ENCODE peak calls at places on chromosomes 6 and 20, in four cellular contexts. A, V, E and P are unnamed samples.

GRCh38 chr6:129637340-129638054 is 72.5 kb downstream of the ARHGAP18 start:
- DNase-seq in A (no peak), V (peak), E (no peak), P (no peak)

GRCh38 chr6:117817992-117818391 is 89.1 kb upstream of the SLC35F1 start:
- DNase-seq in A (no peak), V (no peak), E (no peak), P (no peak)

GRCh38 chr6:30685157-30685976 is 1.1 kb downstream of the PPP1R18 start:
- DNase-seq in A (no peak), V (no peak), E (no peak), P (no peak)

GRCh38 chr20:38395165-38395564 is 40.0 kb downstream of the SNHG17 start:
- DNase-seq in A (no peak), V (no peak), E (no peak), P (no peak)

GRCh38 chr6:87772597-87773530 is 70.8 kb upstream of the AKIRIN2 start:
- DNase-seq in A (no peak), V (peak), E (no peak), P (no peak)

GRCh38 chr6:99216959-99217358 is 132.5 kb downstream of the FAXC start:
- DNase-seq in A (no peak), V (no peak), E (no peak), P (no peak)

GRCh38 chr6:26217714-26218075 is 130.5 kb downstream of the HFE start:
- DNase-seq in A (no peak), V (no peak), E (no peak), P (no peak)

GRCh38 chr6:111620168-111620567 is 14.5 kb upstream of the TRAF3IP2 start:
- DNase-seq in A (no peak), V (no peak), E (no peak), P (no peak)

GRCh38 chr6:50333696-50334095 is 284.0 kb upstream of the DEFB112 start:
- DNase-seq in A (no peak), V (no peak), E (no peak), P (no peak)

GRCh38 chr6:111265842-111266241 is 178.5 kb downstream of the SLC16A10 start:
- DNase-seq in A (no peak), V (no peak), E (no peak), P (no peak)

GRCh38 chr6:41936073-41936837 is 5.4 kb downstream of the CCND3 start:
- DNase-seq in A (peak), V (peak), E (peak), P (no peak)

GRCh38 chr6:156273065-156273711 is 504.0 kb upstream of the ARID1B start:
- DNase-seq in A (no peak), V (peak), E (no peak), P (no peak)

GRCh38 chr6:128244751-128245405 is 275.5 kb downstream of the PTPRK start:
- DNase-seq in A (no peak), V (no peak), E (no peak), P (no peak)

GRCh38 chr20:57251344-57251743 is 15.1 kb downstream of the BMP7 start:
- DNase-seq in A (no peak), V (no peak), E (no peak), P (no peak)

GRCh38 chr6:169651498-169651897 is 50.3 kb downstream of the WDR27 start:
- DNase-seq in A (no peak), V (no peak), E (no peak), P (no peak)

GRCh38 chr20:46837083-46837482 is 57.6 kb upstream of the EYA2 start:
- DNase-seq in A (no peak), V (no peak), E (no peak), P (no peak)
- TF ChIP-seq SUZ12 in A (no peak), V (no peak), E (no peak), P (no peak)

GRCh38 chr6:148532698-148533097 is 190.1 kb downstream of the SASH1 start:
- DNase-seq in A (no peak), V (no peak), E (no peak), P (no peak)

GRCh38 chr6:148538251-148539190 is 195.9 kb downstream of the SASH1 start:
- DNase-seq in A (no peak), V (no peak), E (no peak), P (no peak)

GRCh38 chr6:148534871-148535270 is 192.2 kb downstream of the SASH1 start:
- DNase-seq in A (no peak), V (no peak), E (no peak), P (no peak)

GRCh38 chr6:148533309-148534107 is 190.9 kb downstream of the SASH1 start:
- DNase-seq in A (no peak), V (no peak), E (no peak), P (no peak)

DNA sequence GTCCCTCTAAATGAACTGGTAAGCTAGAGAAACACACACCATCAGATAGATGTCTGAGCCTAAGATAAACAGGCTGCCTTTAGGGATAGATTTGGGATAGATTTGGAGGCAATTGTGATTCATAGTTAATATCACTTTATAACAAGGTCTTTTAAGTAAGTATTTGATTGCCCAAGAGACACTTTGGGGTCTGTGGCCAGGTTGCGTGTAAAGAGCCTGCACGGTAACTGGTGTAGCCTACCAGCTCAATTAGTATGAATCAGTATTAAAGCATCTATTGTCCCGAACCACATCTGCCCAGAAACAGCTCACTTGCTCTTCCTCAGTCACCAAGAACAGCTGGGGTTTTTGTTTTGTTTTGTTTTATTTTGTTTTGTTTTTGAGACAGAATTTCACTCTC is 193.3 kb downstream of the SASH1 start:
- DNase-seq in A (no peak), V (no peak), E (no peak), P (no peak)
- TF ChIP-seq ZNF274 in A (no peak), V (no peak), E (no peak), P (no peak)

GRCh38 chr6:140314675-140315074 is 940.2 kb upstream of the CITED2 start:
- DNase-seq in A (no peak), V (no peak), E (no peak), P (no peak)
- TF ChIP-seq SUZ12 in A (no peak), V (no peak), E (no peak), P (no peak)

DNA sequence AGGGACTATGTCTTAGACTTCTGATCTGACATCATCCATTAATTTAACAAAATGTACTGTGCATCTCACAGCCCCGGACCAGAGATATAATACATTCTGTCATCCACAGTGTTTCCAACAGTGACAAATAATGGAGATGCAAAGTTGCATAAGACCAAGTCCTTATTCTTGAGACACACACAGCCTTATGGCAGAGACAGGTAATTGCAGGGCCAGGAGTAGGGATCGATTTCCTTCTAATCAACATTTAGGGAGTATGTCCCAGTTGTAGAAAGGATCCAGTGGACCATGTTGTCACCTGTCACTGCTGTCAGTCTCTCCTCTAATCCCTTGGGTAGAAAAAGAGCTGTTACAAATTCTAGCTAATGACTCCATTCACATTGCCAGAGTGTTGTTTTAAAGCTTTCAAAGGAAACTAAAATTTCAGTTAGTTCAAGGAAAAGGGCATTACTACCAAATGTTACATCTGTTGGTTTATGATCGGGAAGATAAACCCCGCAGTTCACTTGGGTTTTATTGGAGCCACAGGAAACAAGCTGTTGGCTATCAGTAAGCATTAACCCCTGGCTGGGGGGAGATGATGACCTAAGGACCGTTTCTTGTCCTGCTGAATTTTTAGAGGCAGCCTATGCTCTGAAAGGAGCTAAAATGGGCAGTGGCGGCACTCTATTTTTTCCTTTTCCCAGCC is 111.4 kb upstream of the ATXN1 start:
- DNase-seq in A (no peak), V (no peak), E (no peak), P (no peak)
- TF ChIP-seq ZNF274 in A (no peak), V (no peak), E (no peak), P (no peak)

GRCh38 chr6:108368431-108369030 is 73.7 kb downstream of the AFG1L start:
- DNase-seq in A (no peak), V (no peak), E (no peak), P (no peak)
- TF ChIP-seq SUZ12 in A (no peak), V (no peak), E (no peak), P (no peak)